ENCODE peak calls at places on chromosome 17, in six cellular contexts. O is astrocyte of the spinal cord, Q is A549, K is AG04449, I is DND-41, S is AG04450. B is an unnamed sample.
A peak's percentile ranks its signal among the peaks of the same experiment; 100 is the strongest.

GRCh38 chr17:10127819-10128375 is 70.5 kb downstream of the GAS7 start:
- DNase-seq in Q (no peak), K (peak; percentile 94), O (peak; percentile 77), I (no peak), S (peak; percentile 93), B (peak; percentile 95)

GRCh38 chr17:42133461-42134041 is 10.9 kb downstream of the HSPB9 start:
- DNase-seq in K (no peak), Q (no peak), S (no peak), O (no peak), I (peak; percentile 68), B (no peak)

GRCh38 chr17:63696381-63696961 is 3.5 kb downstream of the LIMD2 start:
- DNase-seq in S (no peak), O (peak; percentile 34), K (no peak), Q (peak; percentile 65), I (peak; percentile 37), B (no peak)

GRCh38 chr17:27601069-27601974 is 29.7 kb upstream of the LGALS9 start:
- DNase-seq in S (peak; percentile 72), K (no peak), I (peak; percentile 80), O (peak; percentile 81), Q (peak; percentile 81), B (no peak)

GRCh38 chr17:4497101-4497824 is 1.4 kb upstream of the SPNS2 start:
- DNase-seq in K (no peak), S (no peak), Q (peak; percentile 40), I (no peak), O (peak; percentile 19), B (peak; percentile 88)

GRCh38 chr17:38710603-38710962 is 5.5 kb downstream of the MLLT6 start:
- DNase-seq in I (no peak), O (no peak), S (no peak), Q (no peak), K (no peak), B (no peak)

GRCh38 chr17:32659419-32659842 is 172.6 kb downstream of the CDK5R1 start:
- DNase-seq in K (peak; percentile 12), I (peak; percentile 67), S (no peak), Q (peak; percentile 84), O (peak; percentile 68), B (peak; percentile 33)

GRCh38 chr17:74135391-74136167 is 67.9 kb upstream of the RPL38 start:
- DNase-seq in S (no peak), Q (no peak), K (no peak), I (no peak), O (no peak), B (no peak)

GRCh38 chr17:51848451-51848850 is 310.1 kb downstream of the CA10 start:
- DNase-seq in O (no peak), K (no peak), Q (no peak), I (no peak), S (no peak), B (no peak)

GRCh38 chr17:7383742-7384488 is 3.0 kb downstream of the TNK1 start:
- DNase-seq in S (no peak), K (no peak), I (peak; percentile 65), O (peak; percentile 18), Q (no peak), B (no peak)

GRCh38 chr17:60959696-60960095 is 282.0 kb downstream of the BCAS3 start:
- DNase-seq in I (no peak), Q (no peak), O (no peak), K (no peak), S (no peak), B (no peak)

GRCh38 chr17:77882481-77883212 is 75.9 kb upstream of the TNRC6C start:
- DNase-seq in Q (no peak), S (no peak), K (no peak), I (peak; percentile 83), O (peak; percentile 55), B (no peak)

GRCh38 chr17:53496356-53496755 is 326.4 kb upstream of the KIF2B start:
- DNase-seq in K (no peak), O (no peak), I (no peak), Q (no peak), S (no peak), B (no peak)

GRCh38 chr17:51076821-51077220 is 43.8 kb downstream of the SPAG9 start:
- DNase-seq in I (no peak), Q (no peak), O (no peak), S (no peak), K (no peak), B (no peak)

GRCh38 chr17:248337-249235 is 67.1 kb upstream of the DOC2B start:
- DNase-seq in Q (no peak), O (no peak), S (no peak), I (no peak), K (no peak), B (no peak)

GRCh38 chr17:77110006-77110374 is 30.8 kb upstream of the SEC14L1 start:
- DNase-seq in I (no peak), S (no peak), K (no peak), O (peak; percentile 67), Q (no peak), B (no peak)

GRCh38 chr17:1714488-1714979 is 4.4 kb upstream of the TLCD2 start:
- DNase-seq in S (peak; percentile 96), I (peak; percentile 31), O (peak; percentile 98), K (peak; percentile 94), Q (peak; percentile 95), B (peak; percentile 93)

GRCh38 chr17:13540546-13540945 is 61.2 kb downstream of the HS3ST3A1 start:
- DNase-seq in O (no peak), Q (no peak), K (no peak), I (no peak), S (no peak), B (no peak)

GRCh38 chr17:31548709-31549108 is 157.2 kb downstream of the RAB11FIP4 start:
- DNase-seq in S (no peak), O (no peak), I (peak; percentile 14), K (no peak), Q (no peak), B (no peak)

DNA sequence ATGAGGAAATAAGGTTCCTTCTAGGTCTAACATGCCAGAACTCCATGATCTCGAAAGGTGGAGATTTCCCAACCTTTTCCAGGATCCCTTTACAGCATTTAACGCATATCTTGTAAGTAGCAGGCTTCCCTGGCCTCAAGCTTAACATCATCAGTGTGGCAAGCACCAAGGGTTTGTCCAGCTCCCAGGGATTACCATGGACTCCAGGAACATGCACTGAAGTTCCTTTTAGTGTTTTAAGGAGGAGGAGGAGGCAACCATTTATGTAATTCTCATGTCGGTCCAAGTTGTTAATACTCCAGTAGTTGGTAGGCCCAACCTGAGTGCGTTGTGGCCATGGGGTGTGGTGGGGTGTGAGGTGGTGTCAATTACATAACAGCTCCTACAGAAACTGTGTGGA is 11.8 kb upstream of the SKAP1 start:
- DNase-seq in I (no peak), K (no peak), Q (no peak), S (no peak), O (no peak), B (no peak)
- H3K4me3 ChIP-seq in I (no peak overlapping the region), K (no peak overlapping the region), Q (no peak overlapping the region), S (no peak overlapping the region), O (no peak overlapping the region), B (no peak overlapping the region)

GRCh38 chr17:67488161-67488560 is 111.1 kb downstream of the PITPNC1 start:
- DNase-seq in I (no peak), O (no peak), Q (no peak), K (no peak), S (no peak), B (no peak)

GRCh38 chr17:67487506-67487905 is 110.4 kb downstream of the PITPNC1 start:
- DNase-seq in Q (no peak), S (no peak), O (peak; percentile 39), K (no peak), I (no peak), B (no peak)

GRCh38 chr17:67482784-67483183 is 105.7 kb downstream of the PITPNC1 start:
- DNase-seq in Q (no peak), I (no peak), S (no peak), K (no peak), O (no peak), B (no peak)

GRCh38 chr17:67481808-67482207 is 104.7 kb downstream of the PITPNC1 start:
- DNase-seq in Q (no peak), O (no peak), I (no peak), S (no peak), K (no peak), B (no peak)

DNA sequence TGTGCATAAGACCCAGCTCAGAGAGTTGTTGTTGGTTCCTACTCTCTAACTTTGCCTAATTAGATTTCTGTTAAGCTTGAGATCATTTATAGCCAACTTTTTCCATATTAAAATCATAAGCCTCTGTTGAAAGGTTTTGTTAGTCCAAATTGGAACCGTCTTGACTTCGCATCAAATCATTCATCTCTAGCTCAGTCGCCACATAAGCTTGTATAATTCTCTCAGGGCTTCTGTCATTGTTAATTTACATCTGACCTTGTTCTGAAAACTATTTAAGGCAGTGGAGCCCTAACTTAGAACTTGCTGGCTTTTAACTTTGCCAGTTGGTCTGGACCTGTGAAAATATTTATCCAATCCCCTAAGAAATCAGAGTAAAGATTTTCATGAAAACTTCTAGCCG is 107.2 kb downstream of the PITPNC1 start:
- DNase-seq in O (no peak), Q (no peak), I (no peak), K (no peak), S (no peak), B (peak; percentile 94)
- TF ChIP-seq CTCF in O (no peak), Q (no peak), I (no peak), K (no peak), S (no peak), B (no peak)

GRCh38 chr17:72743037-72743467 is 349.4 kb downstream of the SLC39A11 start:
- DNase-seq in Q (no peak), K (no peak), S (no peak), O (no peak), I (no peak), B (no peak)
- H3K4me3 ChIP-seq in Q (no peak overlapping the region), K (no peak overlapping the region), S (no peak overlapping the region), O (no peak overlapping the region), I (no peak overlapping the region), B (no peak overlapping the region)

GRCh38 chr17:34255841-34256240 is 756 bp downstream of the CCL2 start:
- DNase-seq in O (no peak), I (no peak), S (no peak), K (no peak), Q (no peak), B (no peak)

GRCh38 chr17:34259151-34259550 is 4.1 kb downstream of the CCL2 start:
- DNase-seq in K (no peak), O (peak; percentile 60), S (no peak), I (no peak), Q (no peak), B (no peak)

GRCh38 chr17:34255381-34255732 is 272 bp downstream of the CCL2 start:
- DNase-seq in Q (no peak), I (no peak), S (no peak), O (no peak), K (no peak), B (no peak)

GRCh38 chr17:34257986-34258326 is 2.9 kb downstream of the CCL2 start:
- DNase-seq in Q (no peak), K (no peak), S (no peak), I (no peak), O (no peak), B (no peak)

DNA sequence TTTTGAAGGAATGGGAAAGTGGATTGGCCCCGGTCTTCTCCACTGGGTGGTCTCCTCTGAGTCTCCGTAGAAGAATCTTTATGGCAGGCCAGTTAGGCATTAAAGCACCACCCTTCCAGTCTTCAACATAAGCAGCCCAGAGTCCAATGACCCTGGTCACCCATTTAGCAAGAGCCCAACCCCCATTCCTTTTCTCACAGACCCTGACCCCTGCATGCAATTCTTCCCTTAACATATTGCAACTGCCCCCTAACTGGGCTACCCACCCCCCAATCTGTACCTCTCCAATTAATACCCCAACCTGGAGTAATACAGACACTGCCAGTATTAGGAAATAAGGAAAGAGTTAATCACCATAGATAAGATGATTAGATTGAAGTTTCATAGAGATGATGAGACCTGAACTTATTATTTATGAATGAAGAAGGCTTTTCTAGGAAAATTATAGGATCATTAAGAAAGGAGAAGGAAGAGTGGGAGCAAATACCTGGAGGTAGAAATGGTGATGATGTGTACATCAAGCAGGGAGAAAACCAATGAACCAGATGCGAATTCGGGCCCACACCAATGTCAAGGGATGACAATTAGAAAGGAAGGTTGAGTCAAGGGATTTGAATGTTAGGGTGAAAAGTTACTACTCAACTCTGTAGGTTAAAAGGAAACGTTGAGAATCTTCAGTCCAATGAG is 2.4 kb downstream of the CCL2 start:
- DNase-seq in S (no peak), I (no peak), K (no peak), Q (no peak), O (no peak), B (no peak)
- TF ChIP-seq CTCF in S (no peak), I (no peak), K (no peak), Q (no peak), O (no peak), B (no peak)